ENCODE peak calls at places on chromosomes 2 and 18, in four cellular contexts. L is ascending aorta, T is tibial nerve, W is GM13977. X is an unnamed sample.

GRCh38 chr2:234905547-234906260 is 46.1 kb upstream of the SH3BP4 start:
- DNase-seq in W (no peak), L (no peak), T (no peak), X (no peak)

GRCh38 chr2:33617401-33617800 is 18.3 kb upstream of the FAM98A start:
- DNase-seq in W (no peak), T (no peak), L (no peak), X (no peak)

GRCh38 chr2:240586919-240587800 is 626 bp downstream of the CAPN10 start:
- DNase-seq in T (no peak), W (peak; percentile 73), L (no peak), X (no peak)

GRCh38 chr2:152369176-152369860 is 34.3 kb downstream of the FMNL2 start:
- DNase-seq in T (no peak), L (no peak), W (no peak), X (no peak)

GRCh38 chr2:214138779-214139178 is 272.1 kb upstream of the VWC2L start:
- DNase-seq in T (no peak), L (no peak), W (no peak), X (no peak)

GRCh38 chr2:36235877-36236276 is 119.7 kb upstream of the CRIM1 start:
- DNase-seq in T (no peak), W (no peak), L (no peak), X (no peak)

GRCh38 chr2:28764909-28765308 is 13.3 kb downstream of the PPP1CB start:
- DNase-seq in L (no peak), T (no peak), W (no peak), X (no peak)

GRCh38 chr2:119453972-119454593 is 22.4 kb downstream of the TMEM37 start:
- DNase-seq in T (no peak), W (no peak), L (no peak), X (no peak)

GRCh38 chr2:8447610-8448221 is 234.1 kb upstream of the ID2 start:
- DNase-seq in L (no peak), W (no peak), T (no peak), X (no peak)

GRCh38 chr2:158723921-158724802 is 71.0 kb upstream of the DAPL1 start:
- DNase-seq in W (no peak), T (no peak), L (no peak), X (no peak)

GRCh38 chr2:208426414-208426813 is 19.8 kb downstream of the PTH2R start:
- DNase-seq in T (no peak), L (no peak), W (no peak), X (no peak)

GRCh38 chr2:208360259-208361076 is 46.1 kb upstream of the PTH2R start:
- DNase-seq in L (no peak), T (no peak), W (no peak), X (no peak)

GRCh38 chr2:122815120-122815519 is 1059.7 kb downstream of the TSN start:
- DNase-seq in L (no peak), T (no peak), W (no peak), X (no peak)

GRCh38 chr2:134207589-134208209 is 46.2 kb upstream of the MGAT5 start:
- DNase-seq in W (no peak), T (peak; percentile 17), L (no peak), X (no peak)

GRCh38 chr2:5121677-5122076 is 570.5 kb upstream of the SOX11 start:
- DNase-seq in W (no peak), L (no peak), T (no peak), X (no peak)

GRCh38 chr2:126889501-126890135 is 9.1 kb upstream of the TEX51 start:
- DNase-seq in L (no peak), T (no peak), W (no peak), X (no peak)

GRCh38 chr2:95313296-95314265 is 16.4 kb downstream of the KCNIP3 start:
- DNase-seq in T (no peak), W (no peak), L (no peak), X (no peak)

GRCh38 chr18:10752407-10752806 is 226.6 kb downstream of the NAPG start:
- DNase-seq in T (no peak), W (no peak), L (no peak), X (no peak)

GRCh38 chr18:49555641-49556040 is 6.2 kb upstream of the LIPG start:
- DNase-seq in L (no peak), T (no peak), W (no peak), X (no peak)

GRCh38 chr18:5103286-5103685 is 93.8 kb downstream of the AKAIN1 start:
- DNase-seq in W (no peak), L (no peak), T (no peak), X (no peak)

GRCh38 chr2:46469116-46469515 is 10.2 kb upstream of the TMEM247 start:
- DNase-seq in T (no peak), L (no peak), W (no peak), X (no peak)

GRCh38 chr2:239522002-239522739 is 121.4 kb upstream of the HDAC4 start:
- DNase-seq in L (no peak), W (no peak), T (no peak), X (no peak)

GRCh38 chr2:62469558-62469957 is 36.4 kb downstream of the TMEM17 start:
- DNase-seq in T (no peak), L (no peak), W (no peak), X (no peak)

GRCh38 chr2:176081451-176081992 is 2.2 kb downstream of the EVX2 start:
- DNase-seq in W (peak; percentile 41), L (no peak), T (no peak), X (no peak)

GRCh38 chr2:176079285-176079830 is 4.4 kb downstream of the EVX2 start:
- DNase-seq in W (peak; percentile 43), L (no peak), T (no peak), X (no peak)

GRCh38 chr2:176080540-176081355 is 3.0 kb downstream of the EVX2 start:
- DNase-seq in W (peak; percentile 38), T (no peak), L (no peak), X (no peak)

GRCh38 chr2:176078440-176079284 is 5.1 kb downstream of the EVX2 start:
- DNase-seq in W (no peak), T (no peak), L (no peak), X (no peak)

GRCh38 chr2:176079851-176080539 is 3.8 kb downstream of the EVX2 start:
- DNase-seq in L (no peak), W (peak; percentile 69), T (no peak), X (no peak)
- TF ChIP-seq CTCF in L (peak; percentile 58), W (peak; percentile 56), T (peak; percentile 37), X (no peak)

GRCh38 chr2:130391872-130392670 is 36.2 kb downstream of the PTPN18 start:
- DNase-seq in L (no peak), W (no peak), T (no peak), X (no peak)
- TF ChIP-seq CTCF in L (no peak), W (no peak), T (no peak), X (no peak)

GRCh38 chr2:19667085-19667484 is 234.7 kb downstream of the TTC32 start:
- DNase-seq in T (no peak), W (no peak), L (no peak), X (no peak)
- TF ChIP-seq CTCF in T (peak; percentile 11), W (no peak), L (peak; percentile 20), X (no peak)

DNA sequence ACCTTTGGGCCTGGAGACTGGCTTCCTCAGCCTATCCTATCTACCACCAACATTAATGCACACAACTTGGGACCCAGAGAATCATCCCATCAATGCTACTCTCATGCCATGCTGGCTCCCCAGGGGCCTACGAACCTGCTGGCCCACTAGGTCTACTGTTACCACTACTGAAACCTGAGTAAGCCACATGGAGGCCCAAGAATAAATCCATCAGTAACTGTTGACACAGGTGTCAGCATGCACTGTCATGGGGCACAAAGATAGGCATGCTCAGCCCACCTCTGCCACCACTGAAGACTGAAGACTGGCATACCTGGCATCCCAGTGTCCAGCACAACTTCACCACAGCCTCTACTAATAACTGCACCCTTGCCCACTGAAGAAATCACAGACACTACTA is 71.1 kb upstream of the ACVR1C start:
- DNase-seq in T (no peak), L (no peak), W (no peak), X (no peak)
- TF ChIP-seq CTCF in T (no peak), L (no peak), W (no peak), X (no peak)

GRCh38 chr2:237432484-237433092 is 18.6 kb upstream of the COL6A3 start:
- DNase-seq in W (no peak), T (no peak), L (no peak), X (no peak)
- TF ChIP-seq CTCF in W (no peak), T (no peak), L (no peak), X (no peak)